ENCODE peak calls at places on chromosomes 5 and 9, in ten cellular contexts. One of them, this sample, is unnamed.

GRCh38 chr9:93126825-93127368 is 7.2 kb downstream of the NINJ1 start:
- DNase-seq in AG10803: no peak
- DNase-seq in kidney: peak
- DNase-seq in DMS53: no peak
- DNase-seq in activated CD4-positive, CD25-positive, alpha-beta regulatory T cell: no peak
- DNase-seq in iPS DF 19.7: no peak
- DNase-seq in AML-193: no peak
- DNase-seq in stimulated activated CD8-positive, alpha-beta memory T cell treated with anti-CD3 and anti-CD28 coated beads, Interleukin-2, amount 100 ng/mL, for 48 hours: no peak
- DNase-seq in iris pigment epithelial cell: no peak
- DNase-seq in AG04449: no peak
- DNase-seq in this sample: no peak

GRCh38 chr9:34793428-34793827 is 83.5 kb upstream of the CCL21 start:
- DNase-seq in kidney: no peak
- DNase-seq in AML-193: no peak
- DNase-seq in AG10803: no peak
- DNase-seq in AG04449: no peak
- DNase-seq in activated CD4-positive, CD25-positive, alpha-beta regulatory T cell: no peak
- DNase-seq in iPS DF 19.7: no peak
- DNase-seq in DMS53: no peak
- DNase-seq in iris pigment epithelial cell: no peak
- DNase-seq in stimulated activated CD8-positive, alpha-beta memory T cell treated with anti-CD3 and anti-CD28 coated beads, Interleukin-2, amount 100 ng/mL, for 48 hours: no peak
- DNase-seq in this sample: no peak

GRCh38 chr5:143696920-143697319 is 115.0 kb upstream of the HMHB1 start:
- DNase-seq in AG10803: no peak
- DNase-seq in iris pigment epithelial cell: peak
- DNase-seq in kidney: no peak
- DNase-seq in activated CD4-positive, CD25-positive, alpha-beta regulatory T cell: no peak
- DNase-seq in stimulated activated CD8-positive, alpha-beta memory T cell treated with anti-CD3 and anti-CD28 coated beads, Interleukin-2, amount 100 ng/mL, for 48 hours: no peak
- DNase-seq in AML-193: no peak
- DNase-seq in AG04449: no peak
- DNase-seq in DMS53: no peak
- DNase-seq in iPS DF 19.7: no peak
- DNase-seq in this sample: no peak

GRCh38 chr5:88675758-88676636 is 207.0 kb downstream of the MEF2C start:
- DNase-seq in AML-193: no peak
- DNase-seq in stimulated activated CD8-positive, alpha-beta memory T cell treated with anti-CD3 and anti-CD28 coated beads, Interleukin-2, amount 100 ng/mL, for 48 hours: no peak
- DNase-seq in AG10803: peak
- DNase-seq in activated CD4-positive, CD25-positive, alpha-beta regulatory T cell: no peak
- DNase-seq in iPS DF 19.7: no peak
- DNase-seq in iris pigment epithelial cell: no peak
- DNase-seq in kidney: peak
- DNase-seq in DMS53: peak
- DNase-seq in AG04449: no peak
- DNase-seq in this sample: no peak

GRCh38 chr5:95931118-95931833 is 30.4 kb downstream of the ELL2 start:
- DNase-seq in stimulated activated CD8-positive, alpha-beta memory T cell treated with anti-CD3 and anti-CD28 coated beads, Interleukin-2, amount 100 ng/mL, for 48 hours: no peak
- DNase-seq in kidney: no peak
- DNase-seq in AG10803: no peak
- DNase-seq in iris pigment epithelial cell: no peak
- DNase-seq in iPS DF 19.7: no peak
- DNase-seq in activated CD4-positive, CD25-positive, alpha-beta regulatory T cell: no peak
- DNase-seq in AG04449: no peak
- DNase-seq in DMS53: peak
- DNase-seq in AML-193: no peak
- DNase-seq in this sample: no peak

GRCh38 chr5:134568761-134569725 is 43.6 kb downstream of the JADE2 start:
- DNase-seq in DMS53: no peak
- DNase-seq in iPS DF 19.7: no peak
- DNase-seq in iris pigment epithelial cell: no peak
- DNase-seq in AML-193: no peak
- DNase-seq in activated CD4-positive, CD25-positive, alpha-beta regulatory T cell: no peak
- DNase-seq in stimulated activated CD8-positive, alpha-beta memory T cell treated with anti-CD3 and anti-CD28 coated beads, Interleukin-2, amount 100 ng/mL, for 48 hours: no peak
- DNase-seq in kidney: peak
- DNase-seq in AG10803: peak
- DNase-seq in AG04449: no peak
- DNase-seq in this sample: peak

GRCh38 chr5:138157626-138158025 is 18.4 kb upstream of the NME5 start:
- DNase-seq in AML-193: no peak
- DNase-seq in activated CD4-positive, CD25-positive, alpha-beta regulatory T cell: no peak
- DNase-seq in kidney: no peak
- DNase-seq in AG10803: no peak
- DNase-seq in iPS DF 19.7: no peak
- DNase-seq in DMS53: no peak
- DNase-seq in stimulated activated CD8-positive, alpha-beta memory T cell treated with anti-CD3 and anti-CD28 coated beads, Interleukin-2, amount 100 ng/mL, for 48 hours: no peak
- DNase-seq in iris pigment epithelial cell: no peak
- DNase-seq in AG04449: no peak
- DNase-seq in this sample: no peak

GRCh38 chr5:93192107-93192506 is 388.9 kb downstream of the NR2F1-AS1 start:
- DNase-seq in iPS DF 19.7: no peak
- DNase-seq in kidney: no peak
- DNase-seq in AML-193: no peak
- DNase-seq in AG10803: peak
- DNase-seq in stimulated activated CD8-positive, alpha-beta memory T cell treated with anti-CD3 and anti-CD28 coated beads, Interleukin-2, amount 100 ng/mL, for 48 hours: no peak
- DNase-seq in activated CD4-positive, CD25-positive, alpha-beta regulatory T cell: no peak
- DNase-seq in AG04449: peak
- DNase-seq in DMS53: peak
- DNase-seq in iris pigment epithelial cell: peak
- DNase-seq in this sample: no peak

GRCh38 chr9:133534346-133535284 is at the start of gene ADAMTSL2:
- DNase-seq in activated CD4-positive, CD25-positive, alpha-beta regulatory T cell: no peak
- DNase-seq in iris pigment epithelial cell: peak
- DNase-seq in AG04449: no peak
- DNase-seq in DMS53: peak
- DNase-seq in AML-193: no peak
- DNase-seq in stimulated activated CD8-positive, alpha-beta memory T cell treated with anti-CD3 and anti-CD28 coated beads, Interleukin-2, amount 100 ng/mL, for 48 hours: no peak
- DNase-seq in AG10803: peak
- DNase-seq in kidney: peak
- DNase-seq in iPS DF 19.7: no peak
- DNase-seq in this sample: no peak

GRCh38 chr9:32580631-32581300 is 7.8 kb upstream of the NDUFB6 start:
- DNase-seq in iPS DF 19.7: no peak
- DNase-seq in DMS53: no peak
- DNase-seq in AML-193: no peak
- DNase-seq in iris pigment epithelial cell: peak
- DNase-seq in activated CD4-positive, CD25-positive, alpha-beta regulatory T cell: no peak
- DNase-seq in stimulated activated CD8-positive, alpha-beta memory T cell treated with anti-CD3 and anti-CD28 coated beads, Interleukin-2, amount 100 ng/mL, for 48 hours: no peak
- DNase-seq in AG04449: no peak
- DNase-seq in kidney: no peak
- DNase-seq in AG10803: no peak
- DNase-seq in this sample: no peak

GRCh38 chr9:33133186-33133585 is 34.0 kb downstream of the B4GALT1 start:
- DNase-seq in kidney: no peak
- DNase-seq in AG04449: no peak
- DNase-seq in AML-193: no peak
- DNase-seq in iPS DF 19.7: no peak
- DNase-seq in DMS53: peak
- DNase-seq in stimulated activated CD8-positive, alpha-beta memory T cell treated with anti-CD3 and anti-CD28 coated beads, Interleukin-2, amount 100 ng/mL, for 48 hours: no peak
- DNase-seq in activated CD4-positive, CD25-positive, alpha-beta regulatory T cell: no peak
- DNase-seq in iris pigment epithelial cell: no peak
- DNase-seq in AG10803: no peak
- DNase-seq in this sample: no peak

GRCh38 chr9:104028827-104029226 is 65.3 kb upstream of the SMC2 start:
- DNase-seq in stimulated activated CD8-positive, alpha-beta memory T cell treated with anti-CD3 and anti-CD28 coated beads, Interleukin-2, amount 100 ng/mL, for 48 hours: no peak
- DNase-seq in activated CD4-positive, CD25-positive, alpha-beta regulatory T cell: no peak
- DNase-seq in DMS53: no peak
- DNase-seq in AML-193: no peak
- DNase-seq in AG04449: no peak
- DNase-seq in iPS DF 19.7: no peak
- DNase-seq in AG10803: no peak
- DNase-seq in kidney: no peak
- DNase-seq in iris pigment epithelial cell: no peak
- DNase-seq in this sample: no peak

GRCh38 chr9:77291714-77292113 is 114.4 kb downstream of the VPS13A start:
- DNase-seq in iris pigment epithelial cell: peak
- DNase-seq in AML-193: peak
- DNase-seq in activated CD4-positive, CD25-positive, alpha-beta regulatory T cell: no peak
- DNase-seq in kidney: no peak
- DNase-seq in stimulated activated CD8-positive, alpha-beta memory T cell treated with anti-CD3 and anti-CD28 coated beads, Interleukin-2, amount 100 ng/mL, for 48 hours: no peak
- DNase-seq in AG04449: no peak
- DNase-seq in DMS53: peak
- DNase-seq in AG10803: peak
- DNase-seq in iPS DF 19.7: peak
- DNase-seq in this sample: no peak

GRCh38 chr5:94623026-94623425 is 4.6 kb downstream of the SLF1 start:
- DNase-seq in stimulated activated CD8-positive, alpha-beta memory T cell treated with anti-CD3 and anti-CD28 coated beads, Interleukin-2, amount 100 ng/mL, for 48 hours: no peak
- DNase-seq in DMS53: no peak
- DNase-seq in AML-193: no peak
- DNase-seq in AG10803: peak
- DNase-seq in AG04449: no peak
- DNase-seq in kidney: no peak
- DNase-seq in activated CD4-positive, CD25-positive, alpha-beta regulatory T cell: no peak
- DNase-seq in iris pigment epithelial cell: no peak
- DNase-seq in iPS DF 19.7: no peak
- DNase-seq in this sample: no peak

GRCh38 chr9:81741103-81741502 is 51.8 kb upstream of the TLE1 start:
- DNase-seq in AG10803: no peak
- DNase-seq in kidney: no peak
- DNase-seq in iris pigment epithelial cell: no peak
- DNase-seq in activated CD4-positive, CD25-positive, alpha-beta regulatory T cell: no peak
- DNase-seq in DMS53: no peak
- DNase-seq in iPS DF 19.7: no peak
- DNase-seq in AML-193: no peak
- DNase-seq in AG04449: no peak
- DNase-seq in stimulated activated CD8-positive, alpha-beta memory T cell treated with anti-CD3 and anti-CD28 coated beads, Interleukin-2, amount 100 ng/mL, for 48 hours: no peak
- DNase-seq in this sample: no peak